ENCODE peak calls at places on chromosomes 5 and 9, in six cellular contexts. One of them, this sample, is unnamed.

GRCh38 chr5:77797133-77797532 is 21.0 kb upstream of the TBCA start:
- DNase-seq in psoas muscle: no peak
- DNase-seq in neural progenitor cell: no peak
- DNase-seq in heart right ventricle: no peak
- DNase-seq in kidney epithelial cell: no peak
- DNase-seq in AG10803: no peak
- DNase-seq in this sample: no peak

GRCh38 chr5:2563046-2563445 is 188.4 kb downstream of the IRX2 start:
- DNase-seq in psoas muscle: no peak
- DNase-seq in neural progenitor cell: no peak
- DNase-seq in heart right ventricle: no peak
- DNase-seq in kidney epithelial cell: no peak
- DNase-seq in AG10803: no peak
- DNase-seq in this sample: no peak

GRCh38 chr5:172082180-172082579 is 75.7 kb upstream of the FBXW11 start:
- DNase-seq in psoas muscle: no peak
- DNase-seq in neural progenitor cell: no peak
- DNase-seq in heart right ventricle: no peak
- DNase-seq in kidney epithelial cell: no peak
- DNase-seq in AG10803: no peak
- DNase-seq in this sample: no peak

GRCh38 chr5:153157156-153157555 is 333.3 kb upstream of the GRIA1 start:
- DNase-seq in psoas muscle: no peak
- DNase-seq in neural progenitor cell: no peak
- DNase-seq in heart right ventricle: no peak
- DNase-seq in kidney epithelial cell: no peak
- DNase-seq in AG10803: peak; percentile 40
- DNase-seq in this sample: peak; percentile 29

GRCh38 chr5:130939059-130939458 is 226.0 kb downstream of the HINT1 start:
- DNase-seq in psoas muscle: no peak
- DNase-seq in neural progenitor cell: no peak
- DNase-seq in heart right ventricle: no peak
- DNase-seq in kidney epithelial cell: no peak
- DNase-seq in AG10803: peak; percentile 43
- DNase-seq in this sample: no peak

GRCh38 chr5:55384072-55384471 is 76.3 kb downstream of the MTREX start:
- DNase-seq in psoas muscle: no peak
- DNase-seq in neural progenitor cell: no peak
- DNase-seq in heart right ventricle: no peak
- DNase-seq in kidney epithelial cell: no peak
- DNase-seq in AG10803: no peak
- DNase-seq in this sample: no peak

GRCh38 chr5:124584991-124585715 is 161.3 kb downstream of the ZNF608 start:
- DNase-seq in psoas muscle: no peak
- DNase-seq in neural progenitor cell: no peak
- DNase-seq in heart right ventricle: no peak
- DNase-seq in kidney epithelial cell: no peak
- DNase-seq in AG10803: no peak
- DNase-seq in this sample: no peak

GRCh38 chr5:179311581-179311980 is 33.7 kb downstream of the ADAMTS2 start:
- DNase-seq in psoas muscle: peak; percentile 12
- DNase-seq in neural progenitor cell: no peak
- DNase-seq in heart right ventricle: no peak
- DNase-seq in kidney epithelial cell: no peak
- DNase-seq in AG10803: no peak
- DNase-seq in this sample: no peak

GRCh38 chr5:143402464-143403356 is 776 bp downstream of the NR3C1 start:
- DNase-seq in psoas muscle: peak; percentile 86
- DNase-seq in neural progenitor cell: peak; percentile 74
- DNase-seq in heart right ventricle: peak; percentile 69
- DNase-seq in kidney epithelial cell: no peak
- DNase-seq in AG10803: peak; percentile 41
- DNase-seq in this sample: no peak

GRCh38 chr9:30765318-30765717 is 1619.1 kb upstream of the ACO1 start:
- DNase-seq in psoas muscle: no peak
- DNase-seq in neural progenitor cell: no peak
- DNase-seq in heart right ventricle: no peak
- DNase-seq in kidney epithelial cell: no peak
- DNase-seq in AG10803: no peak
- DNase-seq in this sample: no peak

GRCh38 chr5:23235246-23235645 is 272.2 kb upstream of the PRDM9 start:
- DNase-seq in psoas muscle: no peak
- DNase-seq in neural progenitor cell: no peak
- DNase-seq in heart right ventricle: no peak
- DNase-seq in kidney epithelial cell: no peak
- DNase-seq in AG10803: no peak
- DNase-seq in this sample: no peak

GRCh38 chr5:41670854-41671791 is 160.7 kb upstream of the PLCXD3 start:
- DNase-seq in psoas muscle: no peak
- DNase-seq in neural progenitor cell: no peak
- DNase-seq in heart right ventricle: no peak
- DNase-seq in kidney epithelial cell: no peak
- DNase-seq in AG10803: no peak
- DNase-seq in this sample: no peak

GRCh38 chr5:73786043-73786831 is 160.2 kb downstream of the ARHGEF28 start:
- DNase-seq in psoas muscle: no peak
- DNase-seq in neural progenitor cell: no peak
- DNase-seq in heart right ventricle: no peak
- DNase-seq in kidney epithelial cell: no peak
- DNase-seq in AG10803: no peak
- DNase-seq in this sample: no peak

GRCh38 chr9:94692601-94693000 is 33.9 kb upstream of the AOPEP start:
- DNase-seq in psoas muscle: no peak
- DNase-seq in neural progenitor cell: peak; percentile 37
- DNase-seq in heart right ventricle: no peak
- DNase-seq in kidney epithelial cell: peak; percentile 94
- DNase-seq in AG10803: no peak
- DNase-seq in this sample: no peak

GRCh38 chr5:37825334-37825915 is 14.4 kb downstream of the GDNF start:
- DNase-seq in psoas muscle: no peak
- DNase-seq in neural progenitor cell: peak; percentile 35
- DNase-seq in heart right ventricle: no peak
- DNase-seq in kidney epithelial cell: no peak
- DNase-seq in AG10803: no peak
- DNase-seq in this sample: no peak

GRCh38 chr9:89690334-89690912 is 85.6 kb downstream of the GADD45G start:
- DNase-seq in psoas muscle: no peak
- DNase-seq in neural progenitor cell: no peak
- DNase-seq in heart right ventricle: no peak
- DNase-seq in kidney epithelial cell: no peak
- DNase-seq in AG10803: no peak
- DNase-seq in this sample: no peak

GRCh38 chr5:79536193-79536906 is 22.4 kb upstream of the HOMER1 start:
- DNase-seq in psoas muscle: no peak
- DNase-seq in neural progenitor cell: no peak
- DNase-seq in heart right ventricle: no peak
- DNase-seq in kidney epithelial cell: no peak
- DNase-seq in AG10803: no peak
- DNase-seq in this sample: no peak

GRCh38 chr9:16150938-16151650 is 598.3 kb downstream of the CCDC171 start:
- DNase-seq in psoas muscle: no peak
- DNase-seq in neural progenitor cell: no peak
- DNase-seq in heart right ventricle: no peak
- DNase-seq in kidney epithelial cell: no peak
- DNase-seq in AG10803: no peak
- DNase-seq in this sample: no peak

GRCh38 chr9:69155341-69156030 is 18.6 kb upstream of the TJP2 start:
- DNase-seq in psoas muscle: no peak
- DNase-seq in neural progenitor cell: no peak
- DNase-seq in heart right ventricle: no peak
- DNase-seq in kidney epithelial cell: no peak
- DNase-seq in AG10803: no peak
- DNase-seq in this sample: no peak

GRCh38 chr5:60382761-60383160 is 317.2 kb downstream of the DEPDC1B start:
- DNase-seq in psoas muscle: no peak
- DNase-seq in neural progenitor cell: no peak
- DNase-seq in heart right ventricle: no peak
- DNase-seq in kidney epithelial cell: no peak
- DNase-seq in AG10803: peak; percentile 48
- DNase-seq in this sample: peak; percentile 32

GRCh38 chr9:85248514-85249312 is 493.0 kb downstream of the AGTPBP1 start:
- DNase-seq in psoas muscle: no peak
- DNase-seq in neural progenitor cell: no peak
- DNase-seq in heart right ventricle: no peak
- DNase-seq in kidney epithelial cell: peak; percentile 47
- DNase-seq in AG10803: peak; percentile 66
- DNase-seq in this sample: no peak

GRCh38 chr9:31137151-31137849 is 1247.1 kb upstream of the ACO1 start:
- DNase-seq in psoas muscle: no peak
- DNase-seq in neural progenitor cell: no peak
- DNase-seq in heart right ventricle: no peak
- DNase-seq in kidney epithelial cell: peak; percentile 96
- DNase-seq in AG10803: peak; percentile 0
- DNase-seq in this sample: no peak

GRCh38 chr5:172866802-172867748 is 33.0 kb downstream of the ERGIC1 start:
- DNase-seq in psoas muscle: peak; percentile 94
- DNase-seq in neural progenitor cell: no peak
- DNase-seq in heart right ventricle: peak; percentile 64
- DNase-seq in kidney epithelial cell: no peak
- DNase-seq in AG10803: no peak
- DNase-seq in this sample: no peak

GRCh38 chr9:133958756-133959155 is 33.4 kb downstream of the VAV2 start:
- DNase-seq in psoas muscle: peak; percentile 35
- DNase-seq in neural progenitor cell: no peak
- DNase-seq in heart right ventricle: no peak
- DNase-seq in kidney epithelial cell: no peak
- DNase-seq in AG10803: no peak
- DNase-seq in this sample: no peak

GRCh38 chr5:169183581-169183980 is 117.4 kb downstream of the SLIT3 start:
- DNase-seq in psoas muscle: no peak
- DNase-seq in neural progenitor cell: no peak
- DNase-seq in heart right ventricle: no peak
- DNase-seq in kidney epithelial cell: no peak
- DNase-seq in AG10803: peak; percentile 94
- DNase-seq in this sample: peak; percentile 45

GRCh38 chr5:94217745-94218144 is 400.7 kb downstream of the KIAA0825 start:
- DNase-seq in psoas muscle: no peak
- DNase-seq in neural progenitor cell: no peak
- DNase-seq in heart right ventricle: no peak
- DNase-seq in kidney epithelial cell: no peak
- DNase-seq in AG10803: peak; percentile 25
- DNase-seq in this sample: no peak

GRCh38 chr5:94217216-94217615 is 401.2 kb downstream of the KIAA0825 start:
- DNase-seq in psoas muscle: no peak
- DNase-seq in neural progenitor cell: no peak
- DNase-seq in heart right ventricle: no peak
- DNase-seq in kidney epithelial cell: no peak
- DNase-seq in AG10803: no peak
- DNase-seq in this sample: no peak

GRCh38 chr5:94223231-94223630 is 395.2 kb downstream of the KIAA0825 start:
- DNase-seq in psoas muscle: no peak
- DNase-seq in neural progenitor cell: no peak
- DNase-seq in heart right ventricle: no peak
- DNase-seq in kidney epithelial cell: no peak
- DNase-seq in AG10803: no peak
- DNase-seq in this sample: no peak

DNA sequence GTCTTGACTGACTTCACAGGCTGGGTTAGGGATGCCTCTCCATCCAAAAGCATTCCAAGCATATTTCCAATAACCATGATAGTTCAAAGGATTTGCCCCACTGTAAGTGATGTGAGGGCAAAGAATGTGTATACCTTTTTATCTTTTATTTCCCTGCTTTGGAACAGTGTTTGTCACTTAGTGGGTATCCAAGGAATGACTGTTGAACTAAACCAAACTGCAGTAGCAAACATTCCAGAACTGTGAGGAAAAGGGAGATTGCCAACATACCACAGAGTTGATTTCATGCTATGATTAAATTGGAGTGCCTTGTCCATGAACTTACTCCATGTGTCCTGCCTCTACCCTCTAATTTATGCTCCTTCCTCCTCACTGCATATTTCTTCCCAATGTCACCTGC is 400.0 kb downstream of the KIAA0825 start:
- DNase-seq in psoas muscle: no peak
- DNase-seq in neural progenitor cell: no peak
- DNase-seq in heart right ventricle: no peak
- DNase-seq in kidney epithelial cell: peak; percentile 69
- DNase-seq in AG10803: peak; percentile 96
- DNase-seq in this sample: no peak
- TF ChIP-seq CTCF in psoas muscle: no peak
- TF ChIP-seq CTCF in neural progenitor cell: no peak
- TF ChIP-seq CTCF in heart right ventricle: no peak
- TF ChIP-seq CTCF in kidney epithelial cell: no peak
- TF ChIP-seq CTCF in AG10803: no peak
- TF ChIP-seq CTCF in this sample: no peak

GRCh38 chr5:155974369-155974768 is 352.6 kb upstream of the SGCD start:
- DNase-seq in psoas muscle: no peak
- DNase-seq in neural progenitor cell: no peak
- DNase-seq in heart right ventricle: no peak
- DNase-seq in kidney epithelial cell: no peak
- DNase-seq in AG10803: no peak
- DNase-seq in this sample: no peak
- H3K4me3 ChIP-seq in psoas muscle: no peak overlapping the region
- H3K4me3 ChIP-seq in neural progenitor cell: no peak overlapping the region
- H3K4me3 ChIP-seq in heart right ventricle: no peak overlapping the region
- H3K4me3 ChIP-seq in kidney epithelial cell: no peak overlapping the region
- H3K4me3 ChIP-seq in AG10803: no peak overlapping the region
- H3K4me3 ChIP-seq in this sample: no peak overlapping the region

GRCh38 chr5:126801992-126802294 is 25.0 kb downstream of the LMNB1 start:
- DNase-seq in psoas muscle: no peak
- DNase-seq in neural progenitor cell: no peak
- DNase-seq in heart right ventricle: no peak
- DNase-seq in kidney epithelial cell: no peak
- DNase-seq in AG10803: peak; percentile 65
- DNase-seq in this sample: peak; percentile 22
- TF ChIP-seq CTCF in psoas muscle: peak; percentile 23
- TF ChIP-seq CTCF in neural progenitor cell: no peak
- TF ChIP-seq CTCF in heart right ventricle: peak; percentile 53
- TF ChIP-seq CTCF in kidney epithelial cell: peak; percentile 31
- TF ChIP-seq CTCF in AG10803: peak; percentile 67
- TF ChIP-seq CTCF in this sample: peak; percentile 31

GRCh38 chr5:149913449-149914419 is 30.9 kb downstream of the PDE6A start:
- DNase-seq in psoas muscle: no peak
- DNase-seq in neural progenitor cell: peak; percentile 32
- DNase-seq in heart right ventricle: no peak
- DNase-seq in kidney epithelial cell: peak; percentile 80
- DNase-seq in AG10803: no peak
- DNase-seq in this sample: no peak
- H3K4me3 ChIP-seq in psoas muscle: no peak overlapping the region
- H3K4me3 ChIP-seq in neural progenitor cell: no peak overlapping the region
- H3K4me3 ChIP-seq in heart right ventricle: no peak overlapping the region
- H3K4me3 ChIP-seq in kidney epithelial cell: no peak overlapping the region
- H3K4me3 ChIP-seq in AG10803: no peak overlapping the region
- H3K4me3 ChIP-seq in this sample: no peak overlapping the region

This sample was measured in HFF-Myc.